ENCODE peak calls at places on chromosomes 12 and 14, in four cellular contexts. One of them, this sample, is unnamed.
A peak's percentile ranks its signal among the peaks of the same experiment; 100 is the strongest.

GRCh38 chr12:7354521-7354920 is 50.6 kb downstream of the ACSM4 start:
- DNase-seq in IMR-90: no peak
- DNase-seq in tibial artery: no peak
- DNase-seq in KG1: no peak
- DNase-seq in this sample: no peak

GRCh38 chr14:103057372-103058208 is at the start of gene CDC42BPB:
- DNase-seq in KG1: no peak
- DNase-seq in tibial artery: peak; percentile 86
- DNase-seq in IMR-90: peak; percentile 90
- DNase-seq in this sample: peak; percentile 89

GRCh38 chr14:103538291-103539055 is 9.5 kb downstream of the TRMT61A start:
- DNase-seq in IMR-90: no peak
- DNase-seq in tibial artery: no peak
- DNase-seq in KG1: no peak
- DNase-seq in this sample: no peak

GRCh38 chr14:92624764-92625163 is 111.2 kb downstream of the RIN3 start:
- DNase-seq in tibial artery: no peak
- DNase-seq in IMR-90: no peak
- DNase-seq in KG1: no peak
- DNase-seq in this sample: no peak

GRCh38 chr12:78645956-78646355 is 218.6 kb upstream of the SYT1 start:
- DNase-seq in KG1: no peak
- DNase-seq in IMR-90: peak; percentile 0
- DNase-seq in tibial artery: no peak
- DNase-seq in this sample: no peak

GRCh38 chr12:45464699-45465098 is 248.8 kb downstream of the ANO6 start:
- DNase-seq in KG1: no peak
- DNase-seq in IMR-90: no peak
- DNase-seq in tibial artery: no peak
- DNase-seq in this sample: no peak

GRCh38 chr14:33839193-33840076 is 111.4 kb downstream of the EGLN3 start:
- DNase-seq in IMR-90: peak; percentile 40
- DNase-seq in tibial artery: peak; percentile 40
- DNase-seq in KG1: peak; percentile 26
- DNase-seq in this sample: peak; percentile 23

GRCh38 chr14:50001999-50002925 is 109.4 kb downstream of the ARF6 start:
- DNase-seq in KG1: no peak
- DNase-seq in tibial artery: peak; percentile 28
- DNase-seq in IMR-90: no peak
- DNase-seq in this sample: no peak

GRCh38 chr12:104667139-104667538 is 210.4 kb downstream of the CHST11 start:
- DNase-seq in tibial artery: no peak
- DNase-seq in KG1: no peak
- DNase-seq in IMR-90: peak; percentile 14
- DNase-seq in this sample: no peak

GRCh38 chr12:91582799-91583198 is 400.2 kb upstream of the DCN start:
- DNase-seq in KG1: no peak
- DNase-seq in IMR-90: no peak
- DNase-seq in tibial artery: no peak
- DNase-seq in this sample: no peak

GRCh38 chr12:68646484-68646883 is 35.8 kb downstream of the RAP1B start:
- DNase-seq in KG1: no peak
- DNase-seq in IMR-90: no peak
- DNase-seq in tibial artery: no peak
- DNase-seq in this sample: no peak

GRCh38 chr12:53071591-53072551 is 7.3 kb downstream of the SPRYD3 start:
- DNase-seq in IMR-90: peak; percentile 33
- DNase-seq in tibial artery: peak; percentile 89
- DNase-seq in KG1: no peak
- DNase-seq in this sample: no peak

GRCh38 chr14:92409069-92409468 is 86.1 kb downstream of the SLC24A4 start:
- DNase-seq in KG1: no peak
- DNase-seq in IMR-90: no peak
- DNase-seq in tibial artery: peak; percentile 26
- DNase-seq in this sample: no peak

GRCh38 chr12:90510948-90511347 is 444.0 kb downstream of the CCER1 start:
- DNase-seq in tibial artery: no peak
- DNase-seq in IMR-90: peak; percentile 76
- DNase-seq in KG1: no peak
- DNase-seq in this sample: no peak

GRCh38 chr12:45572114-45572513 is 157.4 kb upstream of the ARID2 start:
- DNase-seq in tibial artery: no peak
- DNase-seq in KG1: no peak
- DNase-seq in IMR-90: no peak
- DNase-seq in this sample: no peak

GRCh38 chr14:100547633-100548294 is 39.5 kb downstream of the BEGAIN start:
- DNase-seq in KG1: peak; percentile 86
- DNase-seq in IMR-90: peak; percentile 21
- DNase-seq in tibial artery: peak; percentile 67
- DNase-seq in this sample: no peak

GRCh38 chr14:35416108-35416750 is 11.7 kb upstream of the NFKBIA start:
- DNase-seq in tibial artery: no peak
- DNase-seq in IMR-90: no peak
- DNase-seq in KG1: no peak
- DNase-seq in this sample: no peak

GRCh38 chr14:58746701-58747100 is 108.9 kb downstream of the DACT1 start:
- DNase-seq in KG1: no peak
- DNase-seq in tibial artery: no peak
- DNase-seq in IMR-90: no peak
- DNase-seq in this sample: no peak

GRCh38 chr14:106094654-106095189 is 568.3 kb downstream of the TMEM121 start:
- DNase-seq in tibial artery: no peak
- DNase-seq in KG1: no peak
- DNase-seq in IMR-90: no peak
- DNase-seq in this sample: peak; percentile 4

GRCh38 chr12:122064034-122064777 is 14.3 kb upstream of the MLXIP start:
- DNase-seq in IMR-90: peak; percentile 90
- DNase-seq in KG1: no peak
- DNase-seq in tibial artery: peak; percentile 86
- DNase-seq in this sample: peak; percentile 75

GRCh38 chr14:104087505-104087904 is 2.0 kb downstream of the ASPG start:
- DNase-seq in KG1: no peak
- DNase-seq in IMR-90: no peak
- DNase-seq in tibial artery: no peak
- DNase-seq in this sample: no peak

GRCh38 chr12:127240249-127240929 is 1026.6 kb upstream of the TMEM132C start:
- DNase-seq in tibial artery: no peak
- DNase-seq in IMR-90: no peak
- DNase-seq in KG1: no peak
- DNase-seq in this sample: no peak

GRCh38 chr12:98559666-98560065 is 33.8 kb upstream of the SLC25A3 start:
- DNase-seq in tibial artery: no peak
- DNase-seq in IMR-90: no peak
- DNase-seq in KG1: no peak
- DNase-seq in this sample: no peak

This sample was measured in GM12891.